ENCODE peak calls at places on chromosomes 5 and 9, in four cellular contexts. R, V, B and Z are unnamed samples.

GRCh38 chr9:127133739-127134167 is 11.3 kb upstream of the ANGPTL2 start:
- DNase-seq in R (peak), V (no peak), B (peak), Z (no peak)

GRCh38 chr5:133387621-133388020 is 224.7 kb downstream of the FSTL4 start:
- DNase-seq in R (no peak), V (no peak), B (no peak), Z (no peak)

GRCh38 chr5:145983461-145983860 is 47.1 kb downstream of the SH3RF2 start:
- DNase-seq in R (no peak), V (no peak), B (no peak), Z (no peak)

GRCh38 chr5:115557667-115558387 is 13.3 kb upstream of the FEM1C start:
- DNase-seq in R (peak), V (no peak), B (peak), Z (no peak)

GRCh38 chr5:95955996-95956899 is 5.4 kb downstream of the ELL2 start:
- DNase-seq in R (peak), V (no peak), B (peak), Z (no peak)

GRCh38 chr9:105694848-105695581 is 674 bp downstream of the TMEM38B start:
- DNase-seq in R (peak), V (peak), B (peak), Z (peak)

GRCh38 chr5:168292783-168293696 is 1.6 kb downstream of the WWC1 start:
- DNase-seq in R (no peak), V (no peak), B (no peak), Z (peak)

GRCh38 chr5:177390363-177391300 is 6.4 kb downstream of the SLC34A1 start:
- DNase-seq in R (peak), V (peak), B (peak), Z (peak)

GRCh38 chr9:34552606-34552981 is 29.8 kb upstream of the ENHO start:
- DNase-seq in R (no peak), V (no peak), B (no peak), Z (no peak)

GRCh38 chr5:159099049-159099760 is 511 bp downstream of the EBF1 start:
- DNase-seq in R (peak), V (peak), B (peak), Z (peak)

DNA sequence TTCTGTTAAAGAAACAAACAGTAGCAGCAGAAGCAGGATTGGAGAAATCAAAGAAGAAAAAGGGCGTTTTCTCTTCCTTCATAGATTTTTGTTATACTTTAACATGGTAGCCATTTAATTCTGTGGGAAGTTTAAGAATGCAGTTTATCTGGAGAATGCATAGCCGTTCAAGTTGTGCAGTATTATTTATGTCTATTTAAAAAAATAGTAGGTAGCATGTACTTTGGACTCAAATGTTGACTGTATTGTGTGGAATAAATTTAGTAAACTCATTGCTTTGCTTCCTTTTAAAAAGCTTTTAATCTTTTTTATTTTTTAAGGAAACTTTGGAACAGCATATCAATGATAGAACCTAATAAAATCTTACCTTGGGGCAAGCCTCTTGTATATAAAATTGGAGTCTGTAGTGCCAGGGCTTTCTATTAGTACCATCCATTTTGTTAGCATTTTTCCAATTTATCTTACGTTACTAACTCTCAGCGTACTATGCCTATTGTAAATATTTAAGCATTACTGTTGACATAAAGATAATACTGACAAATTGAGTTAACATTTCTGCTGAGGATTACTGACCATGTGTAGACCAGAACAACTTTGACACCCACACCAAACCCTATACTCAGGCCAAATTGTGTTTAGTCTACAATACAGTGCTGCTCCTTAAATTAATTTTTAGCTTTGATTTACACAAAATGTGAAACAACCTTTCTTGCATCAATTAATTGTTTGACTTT is 291.1 kb downstream of the NNT start:
- DNase-seq in R (no peak), V (no peak), B (no peak), Z (no peak)
- TF ChIP-seq CTCF in R (no peak), V (no peak), B (no peak), Z (no peak)

GRCh38 chr5:130912088-130912487 is 253.0 kb downstream of the HINT1 start:
- DNase-seq in R (peak), V (no peak), B (peak), Z (no peak)
- TF ChIP-seq CTCF in R (no peak), V (peak), B (peak), Z (no peak)

DNA sequence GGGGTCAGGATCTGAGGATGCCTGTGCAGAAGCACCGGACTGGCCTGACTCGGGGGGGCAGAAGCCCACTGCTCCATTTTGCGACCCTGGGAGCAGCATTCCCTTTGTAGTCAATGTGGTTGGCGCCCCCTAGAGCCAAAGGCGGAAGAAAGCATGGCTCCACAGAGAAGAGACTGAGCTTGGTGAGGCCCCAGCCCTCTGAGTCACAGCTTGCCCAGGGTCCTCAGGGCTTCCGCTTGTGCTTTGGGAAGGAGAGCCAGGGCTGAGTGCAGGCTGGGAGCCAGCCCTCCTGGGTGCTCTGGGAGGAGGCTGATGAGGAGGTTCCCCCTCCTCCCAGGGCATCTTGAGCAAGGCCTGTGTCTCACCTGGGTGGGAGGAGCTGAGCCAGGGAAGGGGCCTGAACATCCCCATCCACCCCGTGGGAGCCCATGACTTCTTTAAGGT is 5.5 kb upstream of the AQP3 start:
- DNase-seq in R (peak), V (peak), B (peak), Z (peak)
- TF ChIP-seq CTCF in R (peak), V (peak), B (peak), Z (peak)

GRCh38 chr9:125258160-125258559 is 3.5 kb upstream of the GAPVD1 start:
- DNase-seq in R (no peak), V (no peak), B (no peak), Z (no peak)

GRCh38 chr9:125260564-125260963 is 1.1 kb upstream of the GAPVD1 start:
- DNase-seq in R (no peak), V (no peak), B (no peak), Z (no peak)

GRCh38 chr9:125258832-125259534 is 2.6 kb upstream of the GAPVD1 start:
- DNase-seq in R (no peak), V (no peak), B (no peak), Z (no peak)

GRCh38 chr9:125254231-125254630 is 7.4 kb upstream of the GAPVD1 start:
- DNase-seq in R (no peak), V (no peak), B (no peak), Z (no peak)

GRCh38 chr9:125255781-125256391 is 5.7 kb upstream of the GAPVD1 start:
- DNase-seq in R (peak), V (peak), B (no peak), Z (peak)
- TF ChIP-seq CTCF in R (peak), V (peak), B (peak), Z (no peak)

DNA sequence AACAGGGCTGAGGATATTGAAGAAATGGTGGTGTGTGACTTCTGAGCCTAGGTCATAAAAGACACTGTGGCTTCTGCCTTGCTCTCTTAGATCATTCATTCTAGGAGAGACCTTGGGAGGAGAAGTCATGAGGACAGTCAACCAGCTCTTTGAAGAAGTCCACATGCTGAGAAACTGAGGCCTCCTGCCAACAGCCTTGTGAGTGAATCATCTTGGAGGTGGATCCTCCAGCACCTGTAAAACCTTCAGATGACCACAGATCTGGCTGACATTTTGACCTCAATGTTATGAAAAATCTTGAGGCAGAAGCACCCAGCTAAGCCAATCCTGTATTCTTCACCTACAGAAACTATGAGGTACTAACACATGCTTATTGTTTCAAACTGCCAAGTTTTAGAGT is 165.9 kb downstream of the CARTPT start:
- DNase-seq in R (no peak), V (no peak), B (no peak), Z (no peak)
- TF ChIP-seq CTCF in R (no peak), V (no peak), B (no peak), Z (no peak)

DNA sequence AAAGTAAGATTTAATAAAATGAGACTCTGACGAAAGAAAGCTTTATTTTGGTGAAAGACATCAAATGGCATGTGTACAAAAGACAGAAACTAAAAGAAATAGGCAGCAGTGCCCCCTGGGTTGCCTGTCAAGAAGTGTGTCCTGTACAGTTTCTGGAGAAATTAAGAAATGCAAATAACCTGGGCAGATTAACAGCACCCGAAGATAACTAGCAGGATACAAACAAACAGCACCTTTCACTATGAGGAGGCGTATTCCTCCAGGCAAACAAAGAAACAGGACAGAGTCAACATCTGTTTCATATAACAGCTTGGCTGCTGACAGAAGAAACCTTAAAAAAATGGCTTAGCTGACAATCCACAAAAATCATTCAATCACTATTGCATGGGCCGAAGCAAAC is 162.3 kb downstream of the ARL15 start:
- DNase-seq in R (peak), V (no peak), B (peak), Z (no peak)
- TF ChIP-seq CTCF in R (peak), V (peak), B (peak), Z (no peak)

GRCh38 chr9:137280478-137281344 is 3.2 kb downstream of the TOR4A start:
- DNase-seq in R (no peak), V (no peak), B (peak), Z (peak)
- TF ChIP-seq CTCF in R (peak), V (no peak), B (peak), Z (peak)

DNA sequence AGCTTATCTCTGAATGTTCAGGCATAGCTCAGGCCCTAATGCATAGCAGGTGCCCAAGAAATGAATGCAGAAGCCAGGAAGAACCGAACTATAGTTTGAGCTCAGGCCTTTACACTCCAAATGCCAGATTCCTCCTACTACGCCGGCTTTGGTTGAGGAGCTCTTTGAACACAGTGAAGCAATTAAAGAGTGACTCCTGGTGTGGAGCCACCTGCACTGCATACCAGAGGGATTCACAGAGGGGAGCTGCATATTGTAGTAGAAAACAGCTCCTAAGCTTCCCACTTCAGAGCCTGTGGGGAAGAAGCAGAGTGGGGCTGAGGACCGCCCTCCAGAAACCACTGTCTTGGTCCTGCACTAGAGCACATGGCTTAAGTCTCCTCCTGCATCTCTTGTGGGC is 14.5 kb upstream of the KCNMB1 start:
- DNase-seq in R (no peak), V (no peak), B (no peak), Z (peak)
- TF ChIP-seq CTCF in R (no peak), V (no peak), B (no peak), Z (no peak)

GRCh38 chr5:37926732-37927131 is 86.9 kb upstream of the GDNF start:
- DNase-seq in R (peak), V (no peak), B (peak), Z (no peak)
- TF ChIP-seq CTCF in R (no peak), V (no peak), B (no peak), Z (no peak)